ENCODE peak calls at places on chromosome 10, in six cellular contexts. A is fibroblast of pulmonary artery, E is body of pancreas, V is nephron progenitor cell, R is cardiac fibroblast, U is A549. I is an unnamed sample.

GRCh38 chr10:28996345-28996744 is 292.5 kb upstream of the LYZL1 start:
- DNase-seq in V (no peak), A (no peak), E (no peak), U (no peak), R (no peak), I (no peak)

GRCh38 chr10:129063877-129064276 is 403.2 kb upstream of the MGMT start:
- DNase-seq in V (no peak), E (no peak), A (no peak), U (no peak), R (no peak), I (no peak)

GRCh38 chr10:28633750-28634149 is 43.6 kb upstream of the BAMBI start:
- DNase-seq in R (no peak), V (no peak), E (no peak), A (no peak), U (no peak), I (no peak)

GRCh38 chr10:70426835-70427234 is 14.6 kb downstream of the NODAL start:
- DNase-seq in V (no peak), R (no peak), U (no peak), A (no peak), E (no peak), I (no peak)

GRCh38 chr10:132138596-132138995 is 48.2 kb upstream of the DPYSL4 start:
- DNase-seq in E (no peak), V (no peak), A (no peak), U (no peak), R (no peak), I (no peak)

GRCh38 chr10:71767420-71768035 is 5.8 kb downstream of the VSIR start:
- DNase-seq in U (peak; percentile 32), A (peak; percentile 46), R (peak; percentile 72), E (no peak), V (no peak), I (no peak)

GRCh38 chr10:104640339-104641149 is 546 bp upstream of the SORCS3 start:
- DNase-seq in V (peak; percentile 67), E (no peak), R (no peak), U (no peak), A (no peak), I (no peak)

GRCh38 chr10:76911184-76911583 is 726.4 kb downstream of the KCNMA1 start:
- DNase-seq in E (peak; percentile 40), U (no peak), V (no peak), R (no peak), A (no peak), I (no peak)

I was measured in CD4-positive, alpha-beta memory T cell.